ENCODE peak calls at places on chromosomes 12 and 14, in five cellular contexts. L is caudate nucleus, E is left cardiac atrium, J is LoVo, U is HEK293T. T is an unnamed sample.

GRCh38 chr12:93908846-93909592 is 231.8 kb downstream of the CRADD start:
- DNase-seq in J (peak), E (peak), U (no peak), L (no peak), T (no peak)

GRCh38 chr14:70789361-70789760 is 20.0 kb downstream of the MAP3K9 start:
- DNase-seq in L (no peak), E (peak), U (no peak), J (no peak), T (no peak)

GRCh38 chr14:32761381-32761968 is 177.2 kb upstream of the NPAS3 start:
- DNase-seq in L (no peak), J (no peak), U (no peak), E (no peak), T (no peak)

GRCh38 chr14:30519961-30520360 is 39.0 kb upstream of the G2E3 start:
- DNase-seq in E (no peak), J (no peak), L (no peak), U (no peak), T (no peak)

GRCh38 chr14:20618328-20618749 is 23.2 kb downstream of the OR6S1 start:
- DNase-seq in J (no peak), L (no peak), E (no peak), U (no peak), T (no peak)

GRCh38 chr12:28781671-28782652 is 367.1 kb upstream of the FAR2 start:
- DNase-seq in J (no peak), U (no peak), E (peak), L (no peak), T (no peak)

GRCh38 chr14:61588419-61588901 is 106.9 kb upstream of the HIF1A start:
- DNase-seq in L (no peak), E (no peak), J (no peak), U (no peak), T (no peak)

GRCh38 chr12:2282321-2282720 is 229.5 kb downstream of the CACNA1C start:
- DNase-seq in L (no peak), J (no peak), U (no peak), E (no peak), T (no peak)

GRCh38 chr12:62800707-62801400 is 134.1 kb downstream of the PPM1H start:
- DNase-seq in J (no peak), E (no peak), L (no peak), U (no peak), T (no peak)

GRCh38 chr14:101224356-101225115 is 321.0 kb upstream of the RTL1 start:
- DNase-seq in L (no peak), E (no peak), J (no peak), U (no peak), T (no peak)

GRCh38 chr12:93944196-93944595 is 204.2 kb upstream of the PLXNC1 start:
- DNase-seq in U (no peak), J (no peak), E (no peak), L (no peak), T (no peak)

GRCh38 chr12:40103043-40103442 is 2.8 kb downstream of the SLC2A13 start:
- DNase-seq in J (no peak), L (no peak), U (no peak), E (no peak), T (no peak)

GRCh38 chr14:57865450-57866198 is at the start of gene SLC35F4:
- DNase-seq in L (no peak), J (no peak), U (peak), E (peak), T (no peak)

GRCh38 chr14:50943261-50943942 is 881 bp downstream of the PYGL start:
- DNase-seq in U (peak), E (peak), J (peak), L (no peak), T (no peak)

GRCh38 chr14:92627707-92628215 is 114.2 kb downstream of the RIN3 start:
- DNase-seq in U (no peak), L (no peak), E (no peak), J (no peak), T (no peak)

GRCh38 chr14:51652168-51653095 is 722 bp downstream of the FRMD6 start:
- DNase-seq in L (peak), J (no peak), U (peak), E (peak), T (no peak)

GRCh38 chr12:123634142-123634561 is 523 bp downstream of the GTF2H3 start:
- DNase-seq in J (no peak), U (no peak), L (no peak), E (no peak), T (no peak)

T was measured in naive B cell.